ENCODE peak calls at places on chromosome 15, in five cellular contexts. U is pancreas, O is stomach, G is cardiac muscle cell, I is A549. P is an unnamed sample.

GRCh38 chr15:75214293-75215096 is 12.8 kb downstream of the C15orf39 start:
- DNase-seq in U (no peak), O (no peak), G (no peak), I (no peak), P (no peak)

GRCh38 chr15:52002351-52002750 is 16.7 kb upstream of the MAPK6 start:
- DNase-seq in U (no peak), O (no peak), G (no peak), I (no peak), P (no peak)

GRCh38 chr15:77107068-77107467 is 36.2 kb upstream of the TSPAN3 start:
- DNase-seq in U (no peak), O (no peak), G (peak), I (no peak), P (no peak)

GRCh38 chr15:78110096-78110495 is 17.7 kb downstream of the SH2D7 start:
- DNase-seq in U (peak), O (no peak), G (no peak), I (no peak), P (no peak)

GRCh38 chr15:52668133-52668532 is 11.1 kb downstream of the ATOSA start:
- DNase-seq in U (no peak), O (no peak), G (peak), I (no peak), P (no peak)

GRCh38 chr15:33243869-33244268 is 49.4 kb upstream of the FMN1 start:
- DNase-seq in U (no peak), O (no peak), G (peak), I (peak), P (peak)

GRCh38 chr15:57477736-57478522 is 101.6 kb downstream of the CGNL1 start:
- DNase-seq in U (peak), O (no peak), G (no peak), I (peak), P (no peak)

GRCh38 chr15:75082689-75083088 is 59.3 kb downstream of the PPCDC start:
- DNase-seq in U (no peak), O (no peak), G (no peak), I (no peak), P (no peak)

GRCh38 chr15:28086175-28086703 is 12.9 kb downstream of the OCA2 start:
- DNase-seq in U (no peak), O (peak), G (peak), I (peak), P (peak)

GRCh38 chr15:39310633-39311032 is 270.2 kb upstream of the THBS1 start:
- DNase-seq in U (no peak), O (no peak), G (no peak), I (no peak), P (peak)

GRCh38 chr15:73074241-73074640 is 22.0 kb downstream of the NEO1 start:
- DNase-seq in U (no peak), O (no peak), G (no peak), I (no peak), P (no peak)

GRCh38 chr15:70062321-70062956 is 35.3 kb downstream of the TLE3 start:
- DNase-seq in U (peak), O (peak), G (peak), I (no peak), P (no peak)

GRCh38 chr15:90839187-90840071 is 29.0 kb upstream of the FURIN start:
- DNase-seq in U (no peak), O (peak), G (peak), I (no peak), P (peak)

DNA sequence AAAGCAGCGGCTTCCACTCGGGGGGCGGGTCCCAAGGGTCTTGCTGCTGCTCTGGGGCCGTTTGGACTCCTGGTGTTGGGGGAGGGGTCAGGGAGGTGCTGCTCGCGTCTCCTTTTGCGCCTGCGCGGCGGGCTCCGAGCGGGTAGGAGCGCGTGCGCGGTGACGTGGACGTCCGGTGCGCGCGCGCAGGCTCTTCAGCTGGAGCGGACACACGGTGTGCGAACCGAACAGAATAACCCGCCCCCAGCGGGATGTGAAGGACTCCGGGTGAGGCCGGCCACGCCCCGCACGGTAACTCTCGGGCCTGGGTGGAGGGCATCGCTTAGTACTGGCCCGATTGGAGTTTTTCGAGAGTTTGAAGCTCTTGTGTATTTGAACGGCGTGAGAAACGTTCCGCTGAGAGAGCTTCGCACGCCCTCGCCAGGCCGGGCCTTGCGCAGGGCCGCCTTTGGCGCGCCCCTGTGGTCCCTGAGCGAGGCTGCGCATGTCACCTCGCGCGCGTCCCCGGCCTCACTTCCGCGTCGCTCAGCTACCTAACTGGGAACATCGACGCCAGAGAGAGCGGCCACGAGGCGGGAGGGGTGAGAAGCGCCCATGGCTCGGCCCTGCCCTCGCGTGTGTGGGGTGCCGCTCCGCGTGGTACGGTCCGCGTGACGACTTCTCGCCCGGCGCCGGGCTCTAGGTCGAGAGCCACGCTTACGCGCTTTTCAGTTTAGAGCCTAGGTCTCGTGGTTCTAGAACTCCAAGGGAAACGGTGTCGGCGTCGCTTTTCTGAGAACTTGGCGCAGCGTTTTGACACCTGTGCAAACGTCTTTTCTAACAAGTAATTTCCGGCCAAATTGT is at the start of gene MGA:
- DNase-seq in U (peak), O (peak), G (peak), I (peak), P (peak)
- H3K27ac ChIP-seq in U (peak), O (peak), G (peak), I (peak), P (peak)

DNA sequence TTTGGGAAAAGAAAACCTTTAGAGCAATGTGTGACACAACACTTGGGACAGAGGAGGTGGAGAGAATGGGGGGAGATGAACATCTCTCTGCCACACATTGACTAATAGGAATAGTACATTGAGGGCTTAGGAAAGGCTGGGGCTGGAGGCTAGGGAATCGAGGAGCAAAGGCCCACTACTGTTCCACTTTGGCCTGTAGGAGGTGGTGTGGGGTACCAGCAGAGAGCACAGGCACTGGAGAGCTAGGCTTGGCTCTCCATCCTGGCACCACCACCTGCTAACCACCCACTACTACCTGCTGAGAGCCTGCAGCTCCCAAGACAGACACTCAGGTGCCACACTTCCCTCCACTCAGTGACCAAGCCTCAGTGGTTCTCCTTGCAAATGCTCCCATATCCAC is 19.4 kb downstream of the CCDC32 start:
- DNase-seq in U (no peak), O (no peak), G (no peak), I (no peak), P (no peak)
- TF ChIP-seq CTCF in U (peak), O (no peak), G (no peak), I (no peak), P (no peak)

DNA sequence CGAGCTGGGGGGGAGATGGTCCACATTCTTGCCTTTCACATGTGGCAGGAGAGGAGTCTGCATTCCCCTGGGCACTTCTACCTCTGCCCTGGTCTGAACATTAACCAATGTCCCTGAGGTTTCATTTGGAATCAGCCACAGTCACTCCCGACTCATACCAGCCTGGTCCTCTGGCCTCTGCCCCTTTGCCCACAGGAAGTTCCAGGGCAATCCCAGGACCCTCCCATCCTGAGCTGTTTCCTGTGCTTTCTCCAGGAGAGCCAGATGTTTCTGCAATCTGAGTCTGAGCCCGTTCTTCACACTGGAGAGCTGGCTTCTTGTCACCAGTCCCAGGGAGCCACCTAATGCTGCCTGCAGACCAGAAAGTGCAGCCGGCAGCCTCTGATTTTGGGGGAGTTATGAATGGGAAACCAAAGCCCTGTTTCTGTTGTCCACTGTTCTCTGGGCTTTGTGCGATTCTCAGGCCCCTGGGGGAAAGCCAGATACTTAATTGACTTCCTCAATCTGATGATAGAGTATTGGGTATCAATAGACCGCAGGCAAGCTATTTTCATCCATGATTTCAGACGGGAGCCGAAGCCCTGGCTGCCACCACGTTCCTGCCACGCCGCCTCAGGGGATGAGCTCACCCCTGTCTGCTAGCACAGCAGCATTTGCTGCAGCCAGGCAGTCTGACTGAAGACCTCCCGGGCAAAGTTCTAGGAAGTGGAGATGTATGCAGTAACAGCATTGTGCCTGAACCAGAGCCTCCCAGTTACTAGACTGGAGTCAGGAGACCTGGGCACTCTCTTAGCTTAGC is 69.6 kb downstream of the ISG20 start:
- DNase-seq in U (no peak), O (no peak), G (peak), I (no peak), P (no peak)
- H3K27ac ChIP-seq in U (no peak), O (no peak), G (no peak), I (no peak), P (no peak)

DNA sequence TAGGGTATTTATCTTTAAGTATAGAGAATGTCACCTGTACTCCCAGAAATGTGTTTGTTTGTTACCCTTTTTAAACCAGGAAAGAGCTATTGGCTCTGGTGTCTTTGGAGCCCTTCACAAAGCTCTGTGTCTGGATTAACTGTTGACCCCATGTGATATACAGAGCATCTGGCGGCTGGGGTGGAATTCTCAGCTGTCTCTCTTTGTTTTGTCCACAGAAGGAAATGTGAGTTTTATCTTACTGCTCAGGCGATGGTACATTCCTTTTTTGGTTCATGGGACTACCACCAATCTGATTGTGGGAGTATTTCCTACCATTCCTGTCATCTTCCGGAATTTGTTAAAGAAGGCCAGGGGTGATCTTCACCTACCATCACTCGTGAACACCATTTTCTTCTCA is 120.3 kb downstream of the AKAP13 start:
- DNase-seq in U (no peak), O (no peak), G (peak), I (no peak), P (no peak)
- TF ChIP-seq CTCF in U (no peak), O (no peak), G (no peak), I (no peak), P (no peak)

DNA sequence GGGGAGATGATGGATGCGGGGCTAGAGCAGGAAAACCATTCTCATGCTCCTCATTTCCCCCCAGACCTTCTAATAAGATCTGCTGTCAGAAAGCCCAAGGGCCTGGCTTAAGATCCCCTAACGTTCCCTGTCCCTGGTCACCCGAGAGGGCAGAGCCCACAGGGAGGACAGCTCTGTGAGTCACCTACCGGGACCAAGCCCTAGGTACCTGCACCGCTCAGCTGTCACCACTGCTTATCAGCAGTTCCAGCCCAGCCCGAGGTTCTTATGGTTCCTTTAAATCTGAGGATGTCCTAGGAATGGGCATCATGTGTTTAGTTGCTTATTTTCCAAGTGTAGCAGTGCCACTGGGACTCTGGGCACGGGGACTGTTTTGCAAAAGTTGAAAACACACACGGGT is 53.0 kb downstream of the ATP10A start:
- DNase-seq in U (no peak), O (no peak), G (no peak), I (no peak), P (no peak)
- H3K27ac ChIP-seq in U (no peak), O (no peak), G (no peak), I (no peak), P (no peak)

DNA sequence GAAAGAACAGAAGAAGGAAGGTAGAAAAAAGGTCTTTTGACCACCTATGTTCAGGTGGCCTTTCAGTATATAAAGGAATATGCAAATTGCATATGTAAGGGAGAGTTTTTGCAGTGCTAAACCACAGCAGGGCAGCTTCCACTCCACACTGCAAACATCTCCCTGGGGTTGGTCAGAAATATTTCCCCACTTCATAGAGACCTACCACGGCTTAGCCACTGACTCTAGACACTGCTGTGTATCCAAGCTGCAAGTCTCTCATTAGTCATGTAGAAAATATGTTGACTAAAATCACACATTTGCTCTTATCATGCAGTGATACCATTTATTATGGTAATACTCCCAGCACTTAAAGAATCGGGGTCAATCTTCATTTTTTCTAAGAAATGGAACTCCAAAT is 214.9 kb upstream of the NR2F2 start:
- DNase-seq in U (no peak), O (no peak), G (peak), I (no peak), P (no peak)
- TF ChIP-seq CTCF in U (no peak), O (no peak), G (no peak), I (no peak), P (no peak)

GRCh38 chr15:31080618-31081017 is 20.9 kb downstream of the TRPM1 start:
- DNase-seq in U (no peak), O (peak), G (peak), I (peak), P (peak)
- H3K27ac ChIP-seq in U (no peak), O (peak), G (no peak), I (peak), P (no peak)